ENCODE peak calls at places on chromosomes 3 and 15, in four cellular contexts. Z is heart right ventricle, G is psoas muscle, Y is A549. J is an unnamed sample.

GRCh38 chr3:14806641-14807263 is 12.0 kb upstream of the FGD5 start:
- DNase-seq in Z (no peak), Y (no peak), G (peak; percentile 45), J (no peak)

GRCh38 chr15:42499888-42500609 is 4.6 kb downstream of the SNAP23 start:
- DNase-seq in Y (no peak), G (no peak), Z (no peak), J (no peak)

GRCh38 chr3:36923523-36923943 is 21.3 kb downstream of the TRANK1 start:
- DNase-seq in Z (no peak), G (no peak), Y (peak; percentile 24), J (no peak)

GRCh38 chr3:141303481-141304223 is 64.7 kb upstream of the ZBTB38 start:
- DNase-seq in Z (peak; percentile 76), G (no peak), Y (peak; percentile 79), J (no peak)

GRCh38 chr15:50377867-50378751 is 23.1 kb upstream of the GABPB1 start:
- DNase-seq in G (no peak), Z (no peak), Y (no peak), J (no peak)

GRCh38 chr3:65593780-65594752 is 444.7 kb downstream of the MAGI1 start:
- DNase-seq in Z (no peak), G (no peak), Y (no peak), J (no peak)

GRCh38 chr3:63061449-63061848 is 186.2 kb upstream of the CADPS start:
- DNase-seq in Y (no peak), Z (no peak), G (no peak), J (no peak)

GRCh38 chr3:36212291-36212690 is 168.0 kb upstream of the STAC start:
- DNase-seq in Y (peak; percentile 12), G (no peak), Z (no peak), J (no peak)

GRCh38 chr15:31824009-31824408 is 206.3 kb upstream of the CHRNA7 start:
- DNase-seq in G (no peak), Z (no peak), Y (no peak), J (no peak)

GRCh38 chr3:113269661-113270060 is 58.3 kb downstream of the BOC start:
- DNase-seq in Y (no peak), G (no peak), Z (no peak), J (no peak)

GRCh38 chr15:90869601-90870353 is 1.4 kb downstream of the FURIN start:
- DNase-seq in G (peak; percentile 84), Z (peak; percentile 89), Y (peak; percentile 73), J (peak; percentile 89)

GRCh38 chr3:16849240-16849639 is 35.5 kb upstream of the PLCL2 start:
- DNase-seq in Z (peak; percentile 84), Y (no peak), G (peak; percentile 69), J (no peak)

GRCh38 chr15:33551860-33552259 is 241.1 kb downstream of the RYR3 start:
- DNase-seq in Y (no peak), Z (no peak), G (no peak), J (no peak)

GRCh38 chr3:183981990-183982658 is 35.6 kb downstream of the ABCC5 start:
- DNase-seq in Z (no peak), Y (no peak), G (no peak), J (no peak)

GRCh38 chr15:75158402-75158801 is 43.3 kb upstream of the C15orf39 start:
- DNase-seq in G (no peak), Z (no peak), Y (no peak), J (no peak)

GRCh38 chr3:31921833-31922232 is 59.2 kb downstream of the OSBPL10 start:
- DNase-seq in Y (no peak), G (no peak), Z (no peak), J (no peak)

GRCh38 chr3:159988617-159989251 is at the start of gene IL12A:
- DNase-seq in Z (peak; percentile 81), Y (peak; percentile 81), G (peak; percentile 85), J (peak; percentile 81)

GRCh38 chr3:159992601-159993000 is 4.0 kb downstream of the IL12A start:
- DNase-seq in G (no peak), Y (no peak), Z (no peak), J (no peak)

GRCh38 chr3:159991591-159991990 is 3.0 kb downstream of the IL12A start:
- DNase-seq in Z (no peak), G (no peak), Y (no peak), J (no peak)

GRCh38 chr3:159987291-159987711 is 1.3 kb upstream of the IL12A start:
- DNase-seq in G (no peak), Z (no peak), Y (peak; percentile 25), J (no peak)

DNA sequence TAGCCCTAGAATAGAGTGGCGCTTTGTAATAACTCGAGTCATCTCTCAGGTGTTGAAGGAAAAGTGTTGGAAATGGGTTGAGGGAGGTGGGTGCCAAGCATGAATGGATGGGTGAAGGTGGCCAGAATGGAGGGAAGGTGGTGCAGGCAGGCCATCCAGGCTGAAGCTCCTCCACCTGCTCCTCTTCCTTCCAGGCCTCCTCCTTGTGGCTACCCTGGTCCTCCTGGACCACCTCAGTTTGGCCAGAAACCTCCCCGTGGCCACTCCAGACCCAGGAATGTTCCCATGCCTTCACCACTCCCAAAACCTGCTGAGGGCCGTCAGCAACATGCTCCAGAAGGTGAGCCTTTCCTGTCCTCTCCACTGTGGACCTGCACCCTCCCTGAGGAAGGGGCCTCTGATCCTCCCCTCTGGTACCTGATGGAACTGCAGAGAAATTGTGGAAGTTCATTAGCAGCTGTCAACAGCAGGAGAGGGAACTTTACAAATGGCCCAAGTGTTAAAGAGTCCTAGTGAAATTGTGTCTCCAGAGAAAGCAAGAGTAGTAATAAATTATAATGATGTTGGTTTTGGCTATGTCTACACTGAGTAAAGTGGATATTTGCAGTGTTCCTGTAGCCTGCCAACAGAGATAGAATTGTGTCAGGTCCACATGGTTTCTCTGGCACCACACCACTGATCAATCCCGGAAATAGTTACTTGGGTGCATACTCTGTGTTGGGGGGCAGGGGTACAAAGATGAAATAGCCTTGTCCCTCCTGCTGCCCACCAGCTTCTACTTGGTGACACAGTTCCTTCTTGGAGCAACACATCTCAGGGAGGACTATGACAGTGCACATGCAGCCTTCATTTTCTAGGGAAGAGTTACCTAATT is 1.6 kb downstream of the IL12A start:
- DNase-seq in Z (no peak), Y (no peak), G (no peak), J (no peak)
- H3K4me3 ChIP-seq in Z (no peak overlapping the region), Y (no peak overlapping the region), G (no peak overlapping the region), J (no peak overlapping the region)

DNA sequence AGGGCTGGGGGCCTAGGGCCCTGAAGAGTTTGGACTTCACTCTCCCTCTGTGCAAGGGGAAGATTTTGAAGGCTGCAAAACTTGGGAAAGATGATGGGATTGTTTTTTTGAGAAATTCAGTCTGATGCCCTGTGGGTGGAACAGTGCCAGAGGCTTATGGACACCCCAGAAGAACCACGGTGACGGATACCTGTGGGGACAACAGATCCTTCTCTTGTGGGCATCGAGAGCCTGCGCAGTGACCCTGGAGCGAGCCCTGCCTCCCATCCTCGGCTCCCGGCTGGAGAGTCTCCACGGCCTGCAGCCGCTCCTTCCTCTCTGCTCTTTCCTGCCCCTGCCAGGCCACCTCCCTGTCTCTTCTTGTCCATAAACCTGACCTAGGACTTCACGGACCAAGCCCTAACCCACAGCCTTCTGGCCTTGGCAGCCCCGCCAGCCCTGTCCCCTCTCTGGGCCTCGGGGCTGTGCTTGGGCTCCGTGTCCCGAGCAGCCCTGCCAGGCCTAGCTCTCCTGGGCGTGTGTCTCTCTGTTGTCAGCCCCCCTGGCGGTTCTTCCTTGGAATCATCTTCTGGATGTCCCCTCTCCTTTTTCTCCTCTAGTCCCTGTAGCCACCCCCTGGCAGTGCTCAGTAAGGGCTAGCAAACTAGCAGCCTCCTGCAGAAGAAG is 98.4 kb downstream of the VGLL4 start:
- DNase-seq in G (no peak), Z (no peak), Y (no peak), J (no peak)
- H3K27ac ChIP-seq in G (no peak overlapping the region), Z (peak overlapping the region; percentile 54), Y (no peak overlapping the region), J (peak overlapping the region; percentile 56)

GRCh38 chr3:50303038-50303815 is at the start of gene HYAL1:
- DNase-seq in Z (peak; percentile 91), Y (peak; percentile 50), G (peak; percentile 87), J (peak; percentile 82)
- H3K4me3 ChIP-seq in Z (peak within 1 kb of the TSS; percentile 57), Y (no peak within 1 kb of the TSS), G (peak within 1 kb of the TSS; percentile 76), J (peak within 1 kb of the TSS; percentile 48)

DNA sequence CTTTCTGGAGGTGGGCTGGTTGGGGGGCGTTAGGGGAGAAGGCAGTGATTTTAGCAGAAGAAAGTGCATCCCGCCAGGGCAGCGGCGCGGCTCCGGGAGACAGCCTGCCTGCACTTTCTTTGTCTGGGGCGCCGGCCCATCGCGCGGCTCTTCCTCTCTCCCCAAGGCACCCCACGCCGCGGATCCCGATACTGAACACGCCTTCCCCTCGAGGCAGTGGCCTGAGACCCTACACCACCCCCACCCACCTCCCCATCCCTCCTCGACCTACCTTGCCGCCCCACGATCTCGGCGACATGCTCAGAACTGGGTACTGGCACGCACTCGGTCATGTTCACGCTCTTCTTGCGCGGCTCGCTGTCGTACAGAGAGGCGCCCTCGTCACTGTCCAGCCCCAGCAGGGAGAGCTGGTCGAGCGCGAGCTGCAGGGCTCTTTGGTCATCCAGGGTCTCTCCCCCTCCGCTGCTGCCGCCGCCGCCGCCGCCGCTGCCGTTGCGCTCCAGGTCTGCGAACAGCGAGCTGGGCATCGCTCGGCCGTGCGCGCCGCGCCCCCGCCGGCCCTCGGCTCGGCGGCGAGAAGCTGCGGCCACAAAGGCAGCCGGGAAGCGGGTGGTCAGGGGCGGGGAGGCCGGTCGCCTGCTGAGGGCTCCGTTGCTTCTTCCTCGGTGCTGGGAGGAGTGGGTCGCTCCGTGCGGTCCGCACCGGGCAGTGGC is 483 bp downstream of the MEX3B start:
- DNase-seq in Z (peak; percentile 35), G (peak; percentile 67), Y (peak; percentile 55), J (peak; percentile 78)
- H3K27ac ChIP-seq in Z (peak overlapping the region; percentile 92), G (peak overlapping the region; percentile 92), Y (peak overlapping the region; percentile 93), J (peak overlapping the region; percentile 80)

GRCh38 chr3:69283913-69284312 is 102.0 kb downstream of the FRMD4B start:
- DNase-seq in Z (no peak), G (no peak), Y (no peak), J (no peak)
- H3K4me3 ChIP-seq in Z (no peak overlapping the region), G (no peak overlapping the region), Y (no peak overlapping the region), J (no peak overlapping the region)

DNA sequence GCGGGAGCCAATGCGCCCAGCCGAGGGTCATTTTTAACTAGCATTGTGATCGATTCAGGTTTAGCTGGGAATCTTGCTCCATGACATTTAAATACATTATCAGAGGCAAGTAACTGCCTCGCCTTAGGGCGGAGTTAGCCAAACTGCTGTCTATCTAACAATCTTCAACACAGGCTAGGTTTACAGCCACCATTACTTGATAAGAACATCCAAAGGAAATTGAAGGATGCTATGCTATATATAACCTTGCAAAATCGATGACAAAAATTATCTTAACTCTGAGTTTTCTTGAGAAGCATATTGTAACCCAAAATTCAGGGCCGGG is 1.4 kb downstream of the TFRC start:
- DNase-seq in Y (no peak), G (no peak), Z (no peak), J (no peak)
- H3K27ac ChIP-seq in Y (peak overlapping the region; percentile 95), G (peak overlapping the region; percentile 100), Z (peak overlapping the region; percentile 99), J (no peak overlapping the region)

DNA sequence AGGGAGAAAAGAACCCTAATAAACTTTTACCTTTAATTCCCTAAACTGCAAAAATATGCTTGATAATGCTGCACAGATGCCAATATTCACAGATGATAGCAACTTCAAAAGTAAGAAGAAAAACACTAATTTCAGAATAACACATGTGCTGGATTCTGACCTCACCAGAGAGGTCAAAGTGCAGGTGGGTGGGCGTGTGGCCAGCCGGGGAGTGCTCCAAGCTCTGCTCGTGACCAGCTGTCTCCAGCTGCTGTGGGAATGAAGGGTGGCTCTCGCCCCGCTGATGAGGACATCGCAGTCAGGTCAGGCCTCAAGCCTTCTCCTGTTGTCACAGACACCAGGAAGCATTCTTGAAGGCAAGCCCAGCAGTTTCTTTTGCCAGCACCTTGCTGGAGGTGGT is 57.1 kb downstream of the ADAMTS17 start:
- DNase-seq in Y (no peak), G (peak; percentile 93), Z (peak; percentile 48), J (no peak)
- H3K4me3 ChIP-seq in Y (no peak overlapping the region), G (no peak overlapping the region), Z (no peak overlapping the region), J (no peak overlapping the region)

GRCh38 chr3:15812183-15812582 is 14.4 kb upstream of the ANKRD28 start:
- DNase-seq in Y (no peak), G (no peak), Z (no peak), J (no peak)
- H3K27ac ChIP-seq in Y (peak overlapping the region; percentile 72), G (no peak overlapping the region), Z (no peak overlapping the region), J (no peak overlapping the region)